ENCODE peak calls at places on chromosomes 12 and 14, in ten cellular contexts. G, Z, O, Q, X, M, T, C, K and F are unnamed samples.

GRCh38 chr12:92339198-92339821 is 193.7 kb upstream of the BTG1 start:
- DNase-seq in G (no peak), Z (no peak), O (no peak), Q (no peak), X (no peak), M (no peak), T (no peak), C (no peak), K (no peak), F (no peak)

GRCh38 chr12:41212625-41213024 is 24.5 kb downstream of the PDZRN4 start:
- DNase-seq in G (no peak), Z (no peak), O (no peak), Q (no peak), X (no peak), M (no peak), T (no peak), C (no peak), K (no peak), F (no peak)

GRCh38 chr12:101969-102878 is 35.7 kb downstream of the IQSEC3 start:
- DNase-seq in G (peak; percentile 43), Z (no peak), O (no peak), Q (no peak), X (no peak), M (no peak), T (peak; percentile 28), C (no peak), K (no peak), F (no peak)

GRCh38 chr12:29043069-29043468 is 106.0 kb upstream of the FAR2 start:
- DNase-seq in G (no peak), Z (no peak), O (no peak), Q (no peak), X (no peak), M (no peak), T (no peak), C (no peak), K (no peak), F (no peak)

GRCh38 chr14:103194256-103195045 is 71.2 kb downstream of the TNFAIP2 start:
- DNase-seq in G (no peak), Z (peak; percentile 35), O (no peak), Q (no peak), X (peak; percentile 68), M (peak; percentile 80), T (no peak), C (no peak), K (no peak), F (no peak)

GRCh38 chr14:99737451-99737951 is 53.4 kb downstream of the CYP46A1 start:
- DNase-seq in G (peak; percentile 85), Z (no peak), O (no peak), Q (no peak), X (no peak), M (peak; percentile 50), T (no peak), C (no peak), K (no peak), F (no peak)

GRCh38 chr12:109264095-109264942 is 44.8 kb downstream of the FOXN4 start:
- DNase-seq in G (peak; percentile 49), Z (peak; percentile 30), O (no peak), Q (peak; percentile 19), X (peak; percentile 90), M (peak; percentile 69), T (no peak), C (peak; percentile 5), K (peak; percentile 91), F (no peak)

GRCh38 chr14:92539875-92540274 is 26.3 kb downstream of the RIN3 start:
- DNase-seq in G (no peak), Z (no peak), O (no peak), Q (no peak), X (no peak), M (no peak), T (no peak), C (peak; percentile 63), K (no peak), F (peak; percentile 31)

GRCh38 chr12:72511906-72512305 is 239.7 kb downstream of the TRHDE start:
- DNase-seq in G (no peak), Z (no peak), O (no peak), Q (no peak), X (no peak), M (peak; percentile 17), T (no peak), C (no peak), K (no peak), F (no peak)

GRCh38 chr12:104683831-104684503 is 227.2 kb downstream of the CHST11 start:
- DNase-seq in G (no peak), Z (no peak), O (no peak), Q (no peak), X (no peak), M (no peak), T (no peak), C (no peak), K (no peak), F (no peak)

GRCh38 chr12:75816892-75817291 is 214.7 kb downstream of the PHLDA1 start:
- DNase-seq in G (peak; percentile 4), Z (peak; percentile 70), O (no peak), Q (no peak), X (peak; percentile 19), M (peak; percentile 75), T (no peak), C (no peak), K (no peak), F (no peak)

GRCh38 chr12:62772556-62772955 is 162.4 kb downstream of the PPM1H start:
- DNase-seq in G (peak; percentile 22), Z (no peak), O (no peak), Q (no peak), X (peak; percentile 24), M (peak; percentile 61), T (no peak), C (no peak), K (no peak), F (no peak)

GRCh38 chr14:25011095-25011494 is 38.9 kb downstream of the STXBP6 start:
- DNase-seq in G (no peak), Z (no peak), O (no peak), Q (no peak), X (no peak), M (peak; percentile 16), T (no peak), C (no peak), K (no peak), F (no peak)

GRCh38 chr12:52280319-52280795 is 5.9 kb downstream of the KRT86 start:
- DNase-seq in G (peak; percentile 74), Z (peak; percentile 24), O (no peak), Q (no peak), X (peak; percentile 87), M (peak; percentile 96), T (no peak), C (no peak), K (no peak), F (no peak)

GRCh38 chr12:72872986-72873385 is 600.8 kb downstream of the TRHDE start:
- DNase-seq in G (no peak), Z (no peak), O (no peak), Q (no peak), X (no peak), M (no peak), T (no peak), C (no peak), K (no peak), F (no peak)

GRCh38 chr12:116127858-116128257 is 149.6 kb downstream of the MED13L start:
- DNase-seq in G (no peak), Z (no peak), O (no peak), Q (no peak), X (no peak), M (no peak), T (no peak), C (no peak), K (no peak), F (no peak)

GRCh38 chr12:7144414-7145120 is 14.4 kb downstream of the CLSTN3 start:
- DNase-seq in G (no peak), Z (peak; percentile 43), O (no peak), Q (no peak), X (peak; percentile 74), M (peak; percentile 43), T (peak; percentile 17), C (no peak), K (no peak), F (no peak)

GRCh38 chr12:100114574-100114973 is 28.1 kb downstream of the BLTP3B start:
- DNase-seq in G (no peak), Z (no peak), O (no peak), Q (no peak), X (peak; percentile 35), M (no peak), T (no peak), C (no peak), K (no peak), F (no peak)

GRCh38 chr12:32603858-32604257 is 75.2 kb upstream of the DNM1L start:
- DNase-seq in G (no peak), Z (no peak), O (no peak), Q (no peak), X (peak; percentile 63), M (peak; percentile 43), T (no peak), C (no peak), K (no peak), F (no peak)

GRCh38 chr12:100959481-100959880 is 164.9 kb downstream of the ANO4 start:
- DNase-seq in G (no peak), Z (no peak), O (no peak), Q (no peak), X (peak; percentile 44), M (peak; percentile 62), T (no peak), C (no peak), K (no peak), F (no peak)

GRCh38 chr14:84024231-84024630 is 1505.7 kb upstream of the FLRT2 start:
- DNase-seq in G (no peak), Z (no peak), O (no peak), Q (no peak), X (no peak), M (no peak), T (no peak), C (no peak), K (no peak), F (no peak)

GRCh38 chr14:50038398-50039119 is 77.8 kb downstream of the VCPKMT start:
- DNase-seq in G (peak; percentile 56), Z (peak; percentile 88), O (no peak), Q (no peak), X (peak; percentile 89), M (peak; percentile 99), T (no peak), C (no peak), K (no peak), F (no peak)

GRCh38 chr12:70459786-70460185 is 93.7 kb downstream of the KCNMB4 start:
- DNase-seq in G (no peak), Z (no peak), O (no peak), Q (no peak), X (no peak), M (no peak), T (no peak), C (no peak), K (no peak), F (no peak)

GRCh38 chr12:46835785-46836184 is 10.0 kb upstream of the SLC38A4 start:
- DNase-seq in G (no peak), Z (no peak), O (no peak), Q (no peak), X (no peak), M (no peak), T (no peak), C (no peak), K (no peak), F (no peak)

GRCh38 chr12:28390716-28391452 is 200.6 kb downstream of the CCDC91 start:
- DNase-seq in G (no peak), Z (no peak), O (no peak), Q (no peak), X (peak; percentile 47), M (no peak), T (no peak), C (no peak), K (no peak), F (no peak)

GRCh38 chr14:85425507-85425906 is 104.4 kb upstream of the FLRT2 start:
- DNase-seq in G (no peak), Z (no peak), O (no peak), Q (no peak), X (no peak), M (no peak), T (no peak), C (no peak), K (no peak), F (no peak)

GRCh38 chr14:36478782-36479181 is 41.2 kb downstream of the NKX2-1 start:
- DNase-seq in G (no peak), Z (no peak), O (no peak), Q (no peak), X (no peak), M (peak; percentile 89), T (no peak), C (no peak), K (no peak), F (no peak)